ENCODE peak calls at places on chromosomes 7 and 10, in four cellular contexts. X, F, U and N are unnamed samples.

GRCh38 chr10:89861584-89862287 is 160.3 kb downstream of the KIF20B start:
- DNase-seq in X (no peak), U (no peak), F (no peak), N (no peak)

GRCh38 chr7:137996386-137996851 is 5.5 kb downstream of the CREB3L2 start:
- DNase-seq in F (no peak), X (no peak), U (peak), N (no peak)

GRCh38 chr10:75765705-75766104 is 334.3 kb downstream of the LRMDA start:
- DNase-seq in U (no peak), F (no peak), X (no peak), N (no peak)

GRCh38 chr10:32189400-32190084 is 133.3 kb upstream of the KIF5B start:
- DNase-seq in F (no peak), U (no peak), X (no peak), N (no peak)

GRCh38 chr7:82521906-82522445 is 78.4 kb upstream of the CACNA2D1 start:
- DNase-seq in F (no peak), U (no peak), X (no peak), N (no peak)

GRCh38 chr7:21142081-21142480 is 285.8 kb upstream of the SP4 start:
- DNase-seq in F (no peak), X (no peak), U (no peak), N (no peak)

GRCh38 chr7:20236043-20236442 is 18.9 kb upstream of the MACC1 start:
- DNase-seq in X (no peak), U (no peak), F (no peak), N (no peak)

GRCh38 chr7:76332073-76332472 is 26.7 kb downstream of the YWHAG start:
- DNase-seq in F (no peak), U (no peak), X (no peak), N (no peak)

GRCh38 chr10:127155221-127155620 is 41.2 kb downstream of the INSYN2A start:
- DNase-seq in F (no peak), X (no peak), U (no peak), N (no peak)

GRCh38 chr7:138900040-138900828 is 81.0 kb downstream of the KIAA1549 start:
- DNase-seq in X (no peak), U (no peak), F (no peak), N (no peak)

GRCh38 chr7:46933596-46933995 is 648.3 kb downstream of the TNS3 start:
- DNase-seq in U (no peak), F (no peak), X (no peak), N (no peak)

GRCh38 chr10:49292565-49293207 is 6.3 kb upstream of the C10orf71 start:
- DNase-seq in U (no peak), F (no peak), X (no peak), N (no peak)

GRCh38 chr7:156473476-156474240 is 166.9 kb upstream of the RNF32 start:
- DNase-seq in U (peak), F (peak), X (peak), N (no peak)

GRCh38 chr7:113247198-113247597 is 128.8 kb upstream of the SMIM30 start:
- DNase-seq in X (no peak), F (no peak), U (no peak), N (no peak)

GRCh38 chr10:72320676-72321247 is 34.0 kb downstream of the DNAJB12 start:
- DNase-seq in U (peak), F (no peak), X (no peak), N (no peak)

GRCh38 chr7:12699299-12699698 is 11.9 kb downstream of the ARL4A start:
- DNase-seq in F (no peak), X (no peak), U (no peak), N (no peak)

GRCh38 chr10:20870839-20871238 is 26.3 kb downstream of the NEBL start:
- DNase-seq in F (no peak), X (no peak), U (no peak), N (no peak)

GRCh38 chr10:108970016-108970415 is 953.3 kb downstream of the XPNPEP1 start:
- DNase-seq in F (no peak), U (no peak), X (no peak), N (no peak)

GRCh38 chr10:48934672-48935071 is 5.0 kb downstream of the LRRC18 start:
- DNase-seq in X (no peak), U (no peak), F (no peak), N (no peak)

GRCh38 chr7:123761729-123762128 is 12.9 kb upstream of the WASL start:
- DNase-seq in U (no peak), X (no peak), F (no peak), N (no peak)

GRCh38 chr7:78636727-78637126 is 816.7 kb downstream of the MAGI2 start:
- DNase-seq in F (no peak), U (no peak), X (no peak), N (no peak)

GRCh38 chr10:851891-852290 is 79.6 kb downstream of the LARP4B start:
- DNase-seq in U (no peak), X (no peak), F (no peak), N (no peak)

GRCh38 chr7:151014950-151015349 is 9.3 kb downstream of the ATG9B start:
- DNase-seq in X (no peak), F (no peak), U (no peak), N (peak)

GRCh38 chr7:111486472-111487142 is 75.7 kb downstream of the IMMP2L start:
- DNase-seq in F (no peak), X (peak), U (no peak), N (no peak)

GRCh38 chr7:907158-907980 is 31.0 kb downstream of the GET4 start:
- DNase-seq in U (peak), X (no peak), F (no peak), N (no peak)

GRCh38 chr10:24622781-24623301 is 100.8 kb downstream of the ARHGAP21 start:
- DNase-seq in X (no peak), F (no peak), U (no peak), N (peak)

GRCh38 chr10:73061743-73062142 is 34.9 kb downstream of the P4HA1 start:
- DNase-seq in U (no peak), F (no peak), X (no peak), N (no peak)

GRCh38 chr10:99370993-99371392 is 41.8 kb downstream of the CNNM1 start:
- DNase-seq in U (no peak), F (no peak), X (no peak), N (no peak)

GRCh38 chr10:31152421-31153133 is 120.9 kb upstream of the ZNF438 start:
- DNase-seq in U (no peak), X (no peak), F (no peak), N (no peak)

GRCh38 chr10:77138541-77138940 is 499.1 kb downstream of the KCNMA1 start:
- DNase-seq in U (no peak), F (no peak), X (no peak), N (no peak)

GRCh38 chr10:3231951-3232730 is 59.6 kb upstream of the PITRM1 start:
- DNase-seq in U (no peak), F (no peak), X (no peak), N (no peak)

GRCh38 chr7:958221-959200 is 4.0 kb upstream of the ADAP1 start:
- DNase-seq in X (no peak), F (no peak), U (peak), N (no peak)

GRCh38 chr10:111360260-111360925 is 283.6 kb downstream of the ADRA2A start:
- DNase-seq in F (no peak), X (no peak), U (no peak), N (no peak)

GRCh38 chr10:44243851-44244502 is 140.9 kb downstream of the CXCL12 start:
- DNase-seq in X (no peak), U (no peak), F (no peak), N (no peak)

GRCh38 chr10:118980870-118981269 is 48.6 kb upstream of the NANOS1 start:
- DNase-seq in U (no peak), X (no peak), F (no peak), N (no peak)

GRCh38 chr10:85558533-85558932 is 808.1 kb downstream of the GRID1 start:
- DNase-seq in X (no peak), F (no peak), U (no peak), N (no peak)

GRCh38 chr10:71075066-71075758 is 137.2 kb upstream of the UNC5B start:
- DNase-seq in F (no peak), X (no peak), U (no peak), N (no peak)